ENCODE peak calls at places on chromosomes 6 and 20, in four cellular contexts. Q, E, I and F are unnamed samples.

GRCh38 chr6:170261643-170262480 is 29.0 kb downstream of the DLL1 start:
- DNase-seq in Q (no peak), E (no peak), I (no peak), F (no peak)

GRCh38 chr6:115613488-115613887 is 447.2 kb downstream of the FRK start:
- DNase-seq in Q (peak; percentile 94), E (no peak), I (no peak), F (no peak)

GRCh38 chr6:32046450-32047083 is 8.4 kb downstream of the CYP21A2 start:
- DNase-seq in I (no peak), E (peak; percentile 52), Q (no peak), F (no peak)

GRCh38 chr6:6834356-6835342 is 246.1 kb downstream of the LY86 start:
- DNase-seq in E (no peak), I (no peak), Q (no peak), F (no peak)

GRCh38 chr6:40803897-40804702 is 216.9 kb upstream of the LRFN2 start:
- DNase-seq in Q (no peak), I (no peak), E (no peak), F (no peak)

GRCh38 chr6:6919173-6919572 is 188.6 kb upstream of the RREB1 start:
- DNase-seq in E (no peak), Q (no peak), I (no peak), F (no peak)

GRCh38 chr20:24693466-24694156 is 224.2 kb downstream of the SYNDIG1 start:
- DNase-seq in E (no peak), I (no peak), Q (no peak), F (no peak)

GRCh38 chr6:43383021-43383667 is 13.7 kb upstream of the ZNF318 start:
- DNase-seq in Q (peak; percentile 84), I (no peak), E (no peak), F (no peak)

GRCh38 chr20:3659492-3660261 is 3.5 kb downstream of the GFRA4 start:
- DNase-seq in E (no peak), I (no peak), Q (no peak), F (no peak)

GRCh38 chr20:52180167-52180840 is 11.3 kb downstream of the ZFP64 start:
- DNase-seq in I (no peak), E (no peak), Q (no peak), F (no peak)

GRCh38 chr6:53831956-53832660 is 37.3 kb downstream of the LRRC1 start:
- DNase-seq in I (no peak), E (no peak), Q (no peak), F (no peak)

GRCh38 chr20:1286267-1287036 is 20.4 kb downstream of the SNPH start:
- DNase-seq in E (no peak), I (no peak), Q (no peak), F (no peak)

GRCh38 chr6:45728674-45729073 is 287.0 kb downstream of the CLIC5 start:
- DNase-seq in I (no peak), E (no peak), Q (peak; percentile 42), F (no peak)

GRCh38 chr6:134846031-134846430 is 103.9 kb downstream of the ALDH8A1 start:
- DNase-seq in E (no peak), I (no peak), Q (peak; percentile 75), F (no peak)

GRCh38 chr6:100901582-100901981 is 20.5 kb upstream of the ASCC3 start:
- DNase-seq in E (no peak), I (no peak), Q (no peak), F (no peak)

GRCh38 chr20:48682529-48683385 is 145.0 kb downstream of the PREX1 start:
- DNase-seq in I (no peak), Q (peak; percentile 92), E (peak; percentile 68), F (no peak)

GRCh38 chr6:14361297-14361696 is 243.7 kb downstream of the CD83 start:
- DNase-seq in Q (no peak), I (no peak), E (no peak), F (no peak)

DNA sequence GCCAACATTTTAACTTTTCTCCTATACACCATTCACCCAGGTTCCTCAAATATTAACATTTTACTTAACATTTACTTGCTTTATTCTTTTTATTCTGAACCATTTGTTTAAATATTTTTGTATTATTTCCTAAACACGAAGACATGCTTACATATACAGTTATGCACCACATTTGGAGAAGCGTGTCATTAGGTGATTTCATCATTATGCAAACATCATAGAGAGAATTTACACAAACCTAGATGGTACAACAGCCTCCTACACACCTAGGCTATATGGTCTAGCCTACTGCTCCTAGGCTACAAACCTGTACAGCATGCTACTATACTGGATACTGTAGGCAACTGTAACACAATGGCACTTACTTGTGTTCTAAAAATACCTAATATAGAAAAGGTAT is 6.6 kb downstream of the TDP2 start:
- DNase-seq in I (no peak), Q (no peak), E (no peak), F (no peak)
- TF ChIP-seq ELK1 in I (no peak), Q (no peak), E (no peak), F (no peak)

GRCh38 chr6:41963371-41963770 is 21.8 kb upstream of the CCND3 start:
- DNase-seq in Q (no peak), E (no peak), I (no peak), F (no peak)

GRCh38 chr6:41966214-41966920 is 24.8 kb upstream of the CCND3 start:
- DNase-seq in I (no peak), E (no peak), Q (no peak), F (no peak)

GRCh38 chr6:41965429-41966213 is 24.0 kb upstream of the CCND3 start:
- DNase-seq in Q (no peak), E (no peak), I (no peak), F (no peak)

GRCh38 chr6:41966961-41967311 is 25.3 kb upstream of the CCND3 start:
- DNase-seq in I (no peak), E (peak; percentile 82), Q (peak; percentile 58), F (peak; percentile 50)

DNA sequence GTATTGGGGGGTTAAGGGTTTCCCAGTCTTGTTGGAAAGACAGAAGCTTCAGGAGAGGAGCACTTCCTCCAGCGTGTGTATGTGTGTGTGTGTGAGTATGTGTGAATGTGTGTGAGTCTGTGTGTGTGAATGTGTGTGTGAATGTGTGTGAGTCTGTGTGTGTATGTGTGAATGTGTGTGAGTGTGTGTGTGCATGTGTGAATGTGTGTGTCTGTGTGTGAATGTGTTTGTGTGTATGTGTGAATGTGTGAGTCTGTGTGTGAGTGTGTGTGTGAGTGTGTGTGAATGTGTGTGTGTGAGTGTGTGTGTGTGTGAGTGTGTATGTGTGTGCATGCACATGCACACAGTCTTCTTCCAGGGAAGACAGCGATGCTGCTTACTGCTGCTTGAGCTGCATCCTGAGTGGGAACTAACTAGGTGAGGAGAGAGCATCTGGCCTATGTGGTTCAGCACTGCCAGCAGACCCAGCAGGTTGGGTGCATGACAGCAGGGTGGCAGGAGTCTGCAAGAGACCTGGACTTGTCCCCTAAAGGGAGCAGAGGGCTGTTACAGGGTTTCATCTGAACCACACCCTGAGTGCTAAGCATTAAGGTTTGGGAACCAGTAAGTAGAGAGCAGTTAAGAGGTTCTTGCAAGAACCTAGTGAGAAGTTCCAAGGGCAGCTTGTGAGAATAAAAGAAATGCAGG is 22.7 kb upstream of the CCND3 start:
- DNase-seq in I (no peak), Q (no peak), E (no peak), F (peak; percentile 53)
- H3K4me1 ChIP-seq in I (peaks cover 4% of the 10 kb centered on the region), Q (peaks cover 10% of the 10 kb centered on the region), E (peaks cover 53% of the 10 kb centered on the region), F (peaks cover 79% of the 10 kb centered on the region)

DNA sequence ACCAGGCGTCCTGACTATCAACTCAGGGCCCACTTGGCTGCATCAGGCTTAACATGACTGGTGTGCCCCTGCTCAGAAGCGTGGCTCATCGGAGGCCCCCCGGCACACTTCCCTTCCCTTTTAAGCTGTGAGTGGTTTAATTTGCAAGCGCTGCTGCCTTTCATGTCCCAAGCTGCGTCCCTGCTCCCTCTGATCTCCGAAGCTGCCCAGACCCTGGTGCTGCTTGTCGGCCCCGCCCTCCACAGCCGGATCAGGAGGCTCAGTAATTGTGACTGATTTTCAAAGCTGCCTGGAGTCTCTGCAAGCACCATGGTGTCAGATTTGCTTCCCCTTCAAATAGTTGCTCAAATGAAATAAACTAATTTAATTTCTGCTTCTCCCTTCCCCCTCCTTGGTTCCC is 71.1 kb downstream of the CDH22 start:
- DNase-seq in E (no peak), Q (no peak), I (no peak), F (no peak)
- H3K4me2 ChIP-seq in E (no peak overlapping the region), Q (no peak overlapping the region), I (no peak overlapping the region), F (no peak overlapping the region)

DNA sequence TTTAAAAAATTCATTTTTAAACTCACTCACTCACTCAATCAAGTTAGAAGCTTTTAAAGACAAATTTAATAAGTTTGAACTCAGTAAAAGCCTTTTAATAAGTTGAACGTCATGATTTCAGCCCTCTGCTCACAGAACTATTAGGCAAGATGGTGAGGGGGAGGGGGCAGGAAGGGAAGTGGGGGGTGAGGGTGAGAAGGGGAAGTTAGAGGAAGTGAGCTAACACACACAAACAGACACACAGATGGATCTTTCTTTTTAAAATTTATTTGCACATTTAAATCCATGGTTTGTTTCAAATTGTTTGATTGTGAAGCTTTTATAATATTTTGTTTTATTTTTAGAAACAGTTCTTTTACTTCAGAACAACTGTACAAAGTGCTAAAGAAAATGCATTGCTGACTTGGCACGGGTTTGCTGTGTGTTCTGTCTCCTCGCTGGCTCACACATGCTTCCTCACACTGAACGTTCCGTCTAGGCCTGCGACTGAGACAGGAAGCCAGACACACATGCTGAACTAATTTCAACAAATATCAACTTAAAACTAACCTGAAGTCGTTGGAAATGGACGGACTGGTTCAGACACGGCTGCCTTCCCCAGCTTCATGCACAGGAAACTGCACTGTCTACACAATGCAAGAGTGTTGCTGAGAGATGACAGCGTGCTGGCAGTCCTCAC is 7.9 kb upstream of the ZBP1 start:
- DNase-seq in I (no peak), E (no peak), Q (peak; percentile 41), F (no peak)
- TF ChIP-seq ELK1 in I (no peak), E (no peak), Q (no peak), F (no peak)

DNA sequence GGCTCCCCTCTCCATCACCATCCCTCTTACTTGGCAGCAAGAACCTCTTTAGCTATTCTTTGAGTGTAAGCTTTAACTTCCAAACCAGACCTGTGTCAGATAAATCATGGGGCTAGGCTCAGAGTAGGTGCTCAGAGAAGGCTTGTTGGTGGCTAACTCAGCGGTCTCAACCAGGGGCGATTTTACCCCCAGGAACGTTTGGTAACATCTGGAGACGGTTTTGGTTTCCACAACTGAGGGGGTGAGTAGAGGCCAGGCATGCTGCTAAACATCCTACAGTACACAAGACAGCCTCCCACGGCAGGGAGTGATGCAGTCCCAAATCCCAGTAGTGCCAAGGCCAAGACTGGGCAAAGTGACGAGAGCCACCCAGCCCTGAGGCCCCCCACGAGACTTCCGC is 59.1 kb downstream of the RAB44 start:
- DNase-seq in I (no peak), Q (no peak), E (no peak), F (no peak)
- H3K4me1 ChIP-seq in I (peaks cover 64% of the 10 kb centered on the region), Q (no peaks in the 10 kb centered on the region), E (peaks cover 5% of the 10 kb centered on the region), F (peaks cover 21% of the 10 kb centered on the region)

GRCh38 chr6:159953091-159953581 is 15.7 kb upstream of the IGF2R start:
- DNase-seq in I (no peak), E (no peak), Q (peak; percentile 73), F (no peak)
- H3K4me2 ChIP-seq in I (no peak overlapping the region), E (no peak overlapping the region), Q (peak overlapping the region; percentile 44), F (no peak overlapping the region)

GRCh38 chr6:52155791-52156576 is 30.2 kb upstream of the IL17A start:
- DNase-seq in Q (no peak), I (peak; percentile 87), E (no peak), F (no peak)
- TF ChIP-seq ELK1 in Q (no peak), I (no peak), E (no peak), F (no peak)

GRCh38 chr20:44650777-44651493 is 564 bp downstream of the ADA start:
- DNase-seq in E (peak; percentile 18), I (no peak), Q (no peak), F (no peak)

GRCh38 chr20:44646641-44647274 is 4.7 kb downstream of the ADA start:
- DNase-seq in I (peak; percentile 90), E (peak; percentile 5), Q (peak; percentile 77), F (peak; percentile 24)

GRCh38 chr20:44648068-44648467 is 3.4 kb downstream of the ADA start:
- DNase-seq in Q (no peak), E (peak; percentile 4), I (no peak), F (no peak)

GRCh38 chr20:44649976-44650375 is 1.5 kb downstream of the ADA start:
- DNase-seq in I (no peak), Q (no peak), E (no peak), F (no peak)

GRCh38 chr20:44648579-44648978 is 2.9 kb downstream of the ADA start:
- DNase-seq in I (no peak), E (no peak), Q (no peak), F (no peak)
- H3K4me1 ChIP-seq in I (peaks cover 71% of the 10 kb centered on the region), E (peaks cover 8% of the 10 kb centered on the region), Q (peaks cover 16% of the 10 kb centered on the region), F (peaks cover 41% of the 10 kb centered on the region)